ENCODE peak calls at places on chromosomes 3 and 15, in nine cellular contexts. J is AG20443; T is mesendoderm; Y is activated T-cell treated with anti-CD3 and anti-CD28 coated beads, Interleukin-2, amount 50 U/mL, for 72 hours; G is left ventricle myocardium inferior; I is Karpas-422; B is SJSA1; D is MCF 10A; W is HCT116. S is an unnamed sample.
A peak's percentile ranks its signal among the peaks of the same experiment; 100 is the strongest.

GRCh38 chr3:190318666-190319065 is 3.6 kb downstream of the CLDN1 start:
- DNase-seq in G (no peak), Y (no peak), T (no peak), I (no peak), W (no peak), J (no peak), B (no peak), D (no peak), S (no peak)

GRCh38 chr15:74835312-74835823 is 7.6 kb downstream of the ULK3 start:
- DNase-seq in J (peak; percentile 83), D (peak; percentile 83), G (peak; percentile 57), B (peak; percentile 33), W (peak; percentile 69), T (peak; percentile 96), I (peak; percentile 74), Y (peak; percentile 68), S (no peak)

GRCh38 chr3:186869253-186870235 is 27.0 kb downstream of the ADIPOQ start:
- DNase-seq in T (no peak), W (no peak), D (no peak), B (no peak), G (no peak), Y (no peak), J (peak; percentile 21), I (no peak), S (no peak)

GRCh38 chr3:134663646-134664456 is 13.0 kb upstream of the KY start:
- DNase-seq in W (no peak), Y (no peak), B (no peak), I (no peak), T (peak; percentile 71), J (peak; percentile 59), D (no peak), G (no peak), S (no peak)

GRCh38 chr3:194312743-194313281 is 38.3 kb downstream of the CPN2 start:
- DNase-seq in Y (no peak), J (peak; percentile 52), T (no peak), I (no peak), D (no peak), W (no peak), B (no peak), G (no peak), S (no peak)

GRCh38 chr15:84759018-84759417 is 10.6 kb downstream of the ZNF592 start:
- DNase-seq in D (no peak), Y (no peak), B (no peak), G (no peak), J (no peak), T (no peak), W (no peak), I (no peak), S (no peak)

GRCh38 chr3:127134466-127134865 is 58.5 kb upstream of the PRR23E start:
- DNase-seq in D (no peak), I (no peak), J (no peak), T (no peak), W (no peak), B (no peak), Y (no peak), G (no peak), S (no peak)

GRCh38 chr15:25784876-25785642 is 78.1 kb downstream of the ATP10A start:
- DNase-seq in G (no peak), J (peak; percentile 94), D (no peak), Y (no peak), W (no peak), I (no peak), T (peak; percentile 74), B (peak; percentile 96), S (no peak)

GRCh38 chr3:46935989-46936620 is 40.4 kb downstream of the CCDC12 start:
- DNase-seq in G (no peak), W (no peak), T (no peak), I (peak; percentile 69), Y (no peak), D (no peak), J (no peak), B (no peak), S (no peak)

GRCh38 chr3:56975562-56975961 is 84.9 kb upstream of the SPATA12 start:
- DNase-seq in J (no peak), D (no peak), T (no peak), W (no peak), G (no peak), I (no peak), Y (no peak), B (no peak), S (no peak)

GRCh38 chr3:180119567-180119966 is 82.8 kb upstream of the PEX5L start:
- DNase-seq in B (no peak), Y (no peak), D (no peak), W (no peak), I (no peak), G (no peak), T (no peak), J (no peak), S (no peak)

GRCh38 chr3:38536686-38537085 is 40.5 kb downstream of the EXOG start:
- DNase-seq in J (no peak), D (no peak), T (no peak), W (no peak), B (no peak), G (no peak), Y (no peak), I (no peak), S (no peak)

GRCh38 chr15:81060470-81060869 is 59.7 kb downstream of the TLNRD1 start:
- DNase-seq in D (no peak), G (no peak), T (no peak), J (no peak), W (no peak), B (no peak), Y (no peak), I (no peak), S (no peak)

GRCh38 chr3:197256836-197257444 is 41.5 kb downstream of the DLG1 start:
- DNase-seq in T (no peak), B (peak; percentile 35), D (peak; percentile 59), J (peak; percentile 22), Y (peak; percentile 24), G (no peak), I (peak; percentile 89), W (peak; percentile 39), S (no peak)

GRCh38 chr15:74251187-74251811 is 15.2 kb downstream of the CCDC33 start:
- DNase-seq in I (no peak), G (peak; percentile 87), Y (no peak), J (no peak), B (no peak), W (no peak), T (no peak), D (no peak), S (no peak)

GRCh38 chr3:111325160-111325707 is 216.8 kb upstream of the CD96 start:
- DNase-seq in J (no peak), T (no peak), I (no peak), W (no peak), G (no peak), D (no peak), Y (no peak), B (no peak), S (no peak)

GRCh38 chr3:32126305-32127015 is 20.0 kb downstream of the GPD1L start:
- DNase-seq in I (no peak), B (no peak), W (no peak), T (no peak), G (peak; percentile 62), J (no peak), Y (no peak), D (no peak), S (no peak)

GRCh38 chr15:34713635-34714034 is 41.2 kb downstream of the GJD2 start:
- DNase-seq in J (no peak), Y (no peak), T (no peak), I (no peak), B (no peak), G (no peak), W (no peak), D (no peak), S (no peak)

GRCh38 chr15:73887481-73887880 is 14.1 kb downstream of the TBC1D21 start:
- DNase-seq in Y (no peak), J (no peak), G (no peak), I (no peak), W (no peak), B (no peak), T (no peak), D (no peak), S (no peak)

GRCh38 chr3:105979961-105980360 is 111.1 kb upstream of the CBLB start:
- DNase-seq in T (no peak), I (no peak), G (no peak), Y (no peak), W (no peak), D (no peak), J (no peak), B (no peak), S (no peak)

GRCh38 chr15:57323806-57324589 is 52.3 kb upstream of the CGNL1 start:
- DNase-seq in J (no peak), B (peak; percentile 86), D (peak; percentile 71), Y (peak; percentile 11), G (peak; percentile 10), T (peak; percentile 97), I (peak; percentile 91), W (peak; percentile 90), S (no peak)

GRCh38 chr3:136490646-136491405 is 240.7 kb downstream of the PCCB start:
- DNase-seq in B (no peak), G (no peak), J (no peak), T (no peak), W (no peak), D (no peak), I (no peak), Y (no peak), S (no peak)

GRCh38 chr3:187519428-187519890 is 150.7 kb downstream of the SST start:
- DNase-seq in B (no peak), D (no peak), T (peak; percentile 94), Y (no peak), G (no peak), W (no peak), I (no peak), J (peak; percentile 38), S (no peak)

GRCh38 chr3:16300282-16300681 is 35.3 kb downstream of the OXNAD1 start:
- DNase-seq in W (no peak), Y (no peak), B (peak; percentile 16), I (no peak), J (no peak), T (no peak), G (no peak), D (no peak), S (no peak)

GRCh38 chr15:45023659-45024320 is 795 bp downstream of the SORD start:
- DNase-seq in G (no peak), I (no peak), B (peak; percentile 31), J (peak; percentile 20), Y (no peak), T (peak; percentile 70), W (no peak), D (peak; percentile 57), S (no peak)

GRCh38 chr3:51681453-51681852 is 10.4 kb downstream of the TEX264 start:
- DNase-seq in G (peak; percentile 43), I (peak; percentile 49), T (no peak), D (peak; percentile 61), J (peak; percentile 39), W (no peak), B (no peak), Y (peak; percentile 27), S (no peak)

GRCh38 chr15:57517027-57517671 is 74.6 kb upstream of the MYZAP start:
- DNase-seq in D (no peak), G (no peak), I (no peak), B (no peak), J (no peak), T (no peak), Y (no peak), W (no peak), S (no peak)

GRCh38 chr3:58424613-58425012 is 9.0 kb downstream of the PDHB start:
- DNase-seq in G (no peak), W (no peak), B (no peak), J (no peak), D (no peak), I (no peak), Y (no peak), T (no peak), S (no peak)

GRCh38 chr3:47283596-47284364 is 1.0 kb downstream of the KLHL18 start:
- DNase-seq in T (peak; percentile 57), B (no peak), I (peak; percentile 73), W (no peak), Y (peak; percentile 44), G (no peak), J (peak; percentile 38), D (peak; percentile 11), S (no peak)

GRCh38 chr3:194042947-194043346 is 93.0 kb upstream of the HES1 start:
- DNase-seq in B (peak; percentile 68), G (no peak), T (no peak), J (peak; percentile 68), D (no peak), I (no peak), Y (no peak), W (no peak), S (no peak)

GRCh38 chr3:177448987-177449975 is 252.0 kb upstream of the TBL1XR1 start:
- DNase-seq in D (peak; percentile 95), I (no peak), J (peak; percentile 38), W (no peak), G (no peak), T (peak; percentile 77), Y (peak; percentile 3), B (no peak), S (no peak)